ENCODE peak calls at places on chromosomes 13 and 19, in eight cellular contexts. H, F, P, N, J, I, R and G are unnamed samples.

GRCh38 chr13:52846567-52847321 is 1.7 kb downstream of the PCDH8 start:
- DNase-seq in H (no peak), J (no peak), R (peak; percentile 74), F (peak; percentile 43), N (no peak), P (peak; percentile 1), I (peak; percentile 67), G (peak; percentile 86)

GRCh38 chr19:21138130-21138529 is 3.7 kb upstream of the ZNF431 start:
- DNase-seq in P (no peak), J (no peak), R (no peak), F (no peak), H (no peak), I (no peak), N (no peak), G (no peak)

GRCh38 chr19:23516266-23516665 is 121.0 kb upstream of the ZNF91 start:
- DNase-seq in J (no peak), N (no peak), F (no peak), H (no peak), R (no peak), P (no peak), I (no peak), G (no peak)

GRCh38 chr13:110346661-110347067 is 39.6 kb downstream of the COL4A2 start:
- DNase-seq in F (peak; percentile 98), I (no peak), J (peak; percentile 82), H (no peak), N (no peak), R (no peak), P (no peak), G (no peak)

GRCh38 chr19:45253396-45254027 is 2.4 kb downstream of the MARK4 start:
- DNase-seq in I (no peak), P (peak; percentile 16), J (no peak), R (no peak), H (no peak), N (no peak), F (peak; percentile 63), G (no peak)

GRCh38 chr19:20558011-20558410 is 7.6 kb downstream of the ZNF737 start:
- DNase-seq in N (no peak), J (no peak), R (no peak), H (no peak), F (no peak), I (no peak), P (no peak), G (peak; percentile 46)

GRCh38 chr19:58558066-58558622 is at the start of gene UBE2M:
- DNase-seq in H (peak; percentile 66), F (peak; percentile 68), N (peak; percentile 80), J (peak; percentile 29), I (peak; percentile 79), P (peak; percentile 33), R (no peak), G (no peak)

GRCh38 chr19:44741841-44742352 is 6.6 kb upstream of the BCL3 start:
- DNase-seq in I (peak; percentile 100), J (peak; percentile 100), N (no peak), F (peak; percentile 100), H (peak; percentile 56), P (peak; percentile 100), R (peak; percentile 96), G (no peak)

GRCh38 chr13:23547000-23547590 is 23.1 kb upstream of the TNFRSF19 start:
- DNase-seq in J (no peak), R (no peak), P (peak; percentile 45), I (peak; percentile 81), H (no peak), N (no peak), F (no peak), G (peak; percentile 27)

GRCh38 chr13:51501096-51501495 is 48.3 kb upstream of the INTS6 start:
- DNase-seq in P (no peak), R (peak; percentile 53), H (no peak), F (no peak), I (no peak), J (no peak), N (no peak), G (no peak)

GRCh38 chr13:36310417-36311108 is 12.9 kb upstream of the CCDC169 start:
- DNase-seq in F (no peak), J (no peak), I (no peak), N (no peak), P (no peak), R (no peak), H (no peak), G (no peak)

GRCh38 chr13:107373551-107373950 is 805.6 kb upstream of the ARGLU1 start:
- DNase-seq in P (peak; percentile 76), H (no peak), N (no peak), I (no peak), J (peak; percentile 78), R (peak; percentile 59), F (peak; percentile 9), G (no peak)

GRCh38 chr13:22993148-22993547 is 187.6 kb upstream of the SGCG start:
- DNase-seq in R (no peak), P (no peak), J (no peak), H (no peak), F (no peak), N (no peak), I (no peak), G (no peak)

GRCh38 chr13:31930901-31931522 is 100.6 kb upstream of the FRY start:
- DNase-seq in J (peak; percentile 45), I (no peak), F (peak; percentile 38), R (no peak), N (no peak), H (no peak), P (peak; percentile 13), G (no peak)

GRCh38 chr19:35714601-35715354 is 3.0 kb upstream of the KMT2B start:
- DNase-seq in I (no peak), P (no peak), R (no peak), J (no peak), F (no peak), H (no peak), N (no peak), G (no peak)
- TF ChIP-seq CTCF in I (no peak), P (no peak), R (no peak), J (no peak), F (no peak), H (peak; percentile 31), N (no peak), G (no peak)

GRCh38 chr13:41059896-41060722 is 1.2 kb upstream of the WBP4 start:
- DNase-seq in I (peak; percentile 95), H (peak; percentile 73), F (peak; percentile 90), R (peak; percentile 96), P (peak; percentile 86), N (peak; percentile 64), J (peak; percentile 90), G (peak; percentile 86)
- TF ChIP-seq CTCF in I (peak; percentile 55), H (peak; percentile 37), F (peak; percentile 40), R (peak; percentile 38), P (peak; percentile 35), N (no peak), J (no peak), G (no peak)

DNA sequence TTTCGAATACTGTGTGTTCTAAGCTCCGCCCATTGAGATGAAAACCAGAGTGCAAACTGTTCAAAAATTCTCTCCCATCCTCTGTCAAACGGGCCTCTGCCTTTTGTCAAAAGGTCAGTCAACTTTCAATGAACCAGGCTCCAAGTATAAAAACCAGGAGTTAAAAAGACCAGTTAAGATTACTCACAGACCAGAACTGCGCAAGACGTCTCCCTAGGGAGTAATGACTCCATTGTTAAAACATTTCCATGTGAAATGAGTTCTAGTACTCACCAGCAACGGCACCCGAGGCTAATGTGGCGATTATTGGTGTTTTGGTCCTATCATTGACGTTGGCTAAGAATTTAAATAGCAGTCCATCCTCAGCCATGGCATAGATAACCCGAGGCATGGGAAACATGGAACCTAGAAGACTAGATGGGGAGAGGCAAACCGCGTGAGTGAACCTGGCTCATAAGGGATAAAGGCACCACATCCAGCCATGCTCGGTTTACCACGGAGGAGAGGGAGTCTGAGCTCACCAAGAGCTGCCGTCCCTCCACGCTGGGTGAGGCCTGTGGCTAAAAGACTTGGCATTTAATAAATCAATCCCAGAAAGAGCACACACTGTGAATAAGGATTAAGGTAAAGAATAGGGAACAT is 73.3 kb downstream of the SLC7A1 start:
- DNase-seq in J (peak; percentile 54), H (no peak), I (no peak), R (peak; percentile 57), F (no peak), P (peak; percentile 100), N (no peak), G (no peak)
- TF ChIP-seq CTCF in J (no peak), H (no peak), I (no peak), R (no peak), F (no peak), P (peak; percentile 27), N (no peak), G (no peak)

GRCh38 chr19:13102666-13103584 is at the start of gene LYL1:
- DNase-seq in F (no peak), J (no peak), N (peak; percentile 30), R (no peak), H (peak; percentile 94), I (peak; percentile 93), P (peak; percentile 59), G (peak; percentile 99)
- TF ChIP-seq CTCF in F (no peak), J (no peak), N (no peak), R (no peak), H (no peak), I (peak; percentile 7), P (no peak), G (no peak)